ENCODE peak calls at places on chromosomes 7 and 10, in six cellular contexts. One of them, this sample, is unnamed.

GRCh38 chr10:43809211-43809930 is 160.7 kb upstream of the ZNF32 start:
- DNase-seq in WTC11: no peak
- DNase-seq in endothelial cell of umbilical vein: peak
- DNase-seq in A549: no peak
- DNase-seq in HepG2: no peak
- DNase-seq in K562: no peak
- DNase-seq in this sample: no peak

GRCh38 chr10:79285315-79286185 is 61.7 kb upstream of the PPIF start:
- DNase-seq in WTC11: no peak
- DNase-seq in endothelial cell of umbilical vein: no peak
- DNase-seq in A549: no peak
- DNase-seq in HepG2: no peak
- DNase-seq in K562: no peak
- DNase-seq in this sample: no peak

GRCh38 chr7:13035233-13035632 is 347.8 kb downstream of the ARL4A start:
- DNase-seq in WTC11: no peak
- DNase-seq in endothelial cell of umbilical vein: no peak
- DNase-seq in A549: no peak
- DNase-seq in HepG2: no peak
- DNase-seq in K562: no peak
- DNase-seq in this sample: no peak

GRCh38 chr7:66739953-66740301 is 606 bp upstream of the RABGEF1 start:
- DNase-seq in WTC11: no peak
- DNase-seq in endothelial cell of umbilical vein: no peak
- DNase-seq in A549: no peak
- DNase-seq in HepG2: no peak
- DNase-seq in K562: no peak
- DNase-seq in this sample: no peak

GRCh38 chr10:44044549-44044948 is 340.3 kb downstream of the CXCL12 start:
- DNase-seq in WTC11: no peak
- DNase-seq in endothelial cell of umbilical vein: no peak
- DNase-seq in A549: no peak
- DNase-seq in HepG2: no peak
- DNase-seq in K562: no peak
- DNase-seq in this sample: no peak

GRCh38 chr10:3992374-3993178 is 207.6 kb upstream of the KLF6 start:
- DNase-seq in WTC11: no peak
- DNase-seq in endothelial cell of umbilical vein: peak
- DNase-seq in A549: no peak
- DNase-seq in HepG2: no peak
- DNase-seq in K562: no peak
- DNase-seq in this sample: no peak

GRCh38 chr7:3559178-3559765 is 258.2 kb downstream of the SDK1 start:
- DNase-seq in WTC11: no peak
- DNase-seq in endothelial cell of umbilical vein: peak
- DNase-seq in A549: peak
- DNase-seq in HepG2: no peak
- DNase-seq in K562: no peak
- DNase-seq in this sample: no peak

GRCh38 chr10:28367865-28368541 is 65.1 kb upstream of the MPP7 start:
- DNase-seq in WTC11: no peak
- DNase-seq in endothelial cell of umbilical vein: no peak
- DNase-seq in A549: no peak
- DNase-seq in HepG2: no peak
- DNase-seq in K562: no peak
- DNase-seq in this sample: no peak

GRCh38 chr7:64320547-64321495 is 7.1 kb downstream of the ZNF736 start:
- DNase-seq in WTC11: no peak
- DNase-seq in endothelial cell of umbilical vein: no peak
- DNase-seq in A549: no peak
- DNase-seq in HepG2: no peak
- DNase-seq in K562: no peak
- DNase-seq in this sample: no peak

GRCh38 chr7:155195939-155196523 is 101.6 kb upstream of the INSIG1 start:
- DNase-seq in WTC11: no peak
- DNase-seq in endothelial cell of umbilical vein: no peak
- DNase-seq in A549: no peak
- DNase-seq in HepG2: no peak
- DNase-seq in K562: no peak
- DNase-seq in this sample: no peak

GRCh38 chr7:157520249-157520648 is 183.4 kb downstream of the DNAJB6 start:
- DNase-seq in WTC11: peak
- DNase-seq in endothelial cell of umbilical vein: no peak
- DNase-seq in A549: no peak
- DNase-seq in HepG2: no peak
- DNase-seq in K562: no peak
- DNase-seq in this sample: peak

GRCh38 chr10:6530211-6530840 is 49.8 kb downstream of the PRKCQ start:
- DNase-seq in WTC11: no peak
- DNase-seq in endothelial cell of umbilical vein: no peak
- DNase-seq in A549: no peak
- DNase-seq in HepG2: no peak
- DNase-seq in K562: no peak
- DNase-seq in this sample: no peak

GRCh38 chr10:100357073-100357858 is 10.2 kb downstream of the SCD start:
- DNase-seq in WTC11: no peak
- DNase-seq in endothelial cell of umbilical vein: no peak
- DNase-seq in A549: no peak
- DNase-seq in HepG2: no peak
- DNase-seq in K562: no peak
- DNase-seq in this sample: no peak

GRCh38 chr10:290026-290725 is 154.9 kb downstream of the ZMYND11 start:
- DNase-seq in WTC11: no peak
- DNase-seq in endothelial cell of umbilical vein: no peak
- DNase-seq in A549: no peak
- DNase-seq in HepG2: no peak
- DNase-seq in K562: no peak
- DNase-seq in this sample: no peak

GRCh38 chr7:79749851-79750250 is 296.4 kb upstream of the MAGI2 start:
- DNase-seq in WTC11: no peak
- DNase-seq in endothelial cell of umbilical vein: no peak
- DNase-seq in A549: no peak
- DNase-seq in HepG2: no peak
- DNase-seq in K562: no peak
- DNase-seq in this sample: no peak

GRCh38 chr10:58384999-58385783 is at the start of gene TFAM:
- DNase-seq in WTC11: peak
- DNase-seq in endothelial cell of umbilical vein: peak
- DNase-seq in A549: peak
- DNase-seq in HepG2: peak
- DNase-seq in K562: peak
- DNase-seq in this sample: peak

GRCh38 chr10:24858244-24858907 is 94.0 kb downstream of the PRTFDC1 start:
- DNase-seq in WTC11: peak
- DNase-seq in endothelial cell of umbilical vein: peak
- DNase-seq in A549: no peak
- DNase-seq in HepG2: no peak
- DNase-seq in K562: no peak
- DNase-seq in this sample: no peak

GRCh38 chr7:101691822-101692384 is 62.8 kb upstream of the MYL10 start:
- DNase-seq in WTC11: no peak
- DNase-seq in endothelial cell of umbilical vein: no peak
- DNase-seq in A549: no peak
- DNase-seq in HepG2: peak
- DNase-seq in K562: no peak
- DNase-seq in this sample: no peak

GRCh38 chr10:44925224-44925623 is 14.1 kb downstream of the TMEM72 start:
- DNase-seq in WTC11: peak
- DNase-seq in endothelial cell of umbilical vein: no peak
- DNase-seq in A549: no peak
- DNase-seq in HepG2: peak
- DNase-seq in K562: peak
- DNase-seq in this sample: peak

GRCh38 chr10:107487284-107487683 is 322.8 kb upstream of the SORCS1 start:
- DNase-seq in WTC11: no peak
- DNase-seq in endothelial cell of umbilical vein: no peak
- DNase-seq in A549: no peak
- DNase-seq in HepG2: no peak
- DNase-seq in K562: no peak
- DNase-seq in this sample: no peak

GRCh38 chr7:151850484-151851159 is 26.3 kb downstream of the PRKAG2 start:
- DNase-seq in WTC11: no peak
- DNase-seq in endothelial cell of umbilical vein: no peak
- DNase-seq in A549: no peak
- DNase-seq in HepG2: no peak
- DNase-seq in K562: no peak
- DNase-seq in this sample: no peak

GRCh38 chr7:151853896-151854807 is 22.8 kb downstream of the PRKAG2 start:
- DNase-seq in WTC11: no peak
- DNase-seq in endothelial cell of umbilical vein: no peak
- DNase-seq in A549: no peak
- DNase-seq in HepG2: no peak
- DNase-seq in K562: no peak
- DNase-seq in this sample: no peak

GRCh38 chr7:151851782-151852181 is 25.1 kb downstream of the PRKAG2 start:
- DNase-seq in WTC11: peak
- DNase-seq in endothelial cell of umbilical vein: no peak
- DNase-seq in A549: no peak
- DNase-seq in HepG2: no peak
- DNase-seq in K562: no peak
- DNase-seq in this sample: no peak

GRCh38 chr7:151851160-151851751 is 25.7 kb downstream of the PRKAG2 start:
- DNase-seq in WTC11: peak
- DNase-seq in endothelial cell of umbilical vein: no peak
- DNase-seq in A549: no peak
- DNase-seq in HepG2: no peak
- DNase-seq in K562: no peak
- DNase-seq in this sample: no peak

DNA sequence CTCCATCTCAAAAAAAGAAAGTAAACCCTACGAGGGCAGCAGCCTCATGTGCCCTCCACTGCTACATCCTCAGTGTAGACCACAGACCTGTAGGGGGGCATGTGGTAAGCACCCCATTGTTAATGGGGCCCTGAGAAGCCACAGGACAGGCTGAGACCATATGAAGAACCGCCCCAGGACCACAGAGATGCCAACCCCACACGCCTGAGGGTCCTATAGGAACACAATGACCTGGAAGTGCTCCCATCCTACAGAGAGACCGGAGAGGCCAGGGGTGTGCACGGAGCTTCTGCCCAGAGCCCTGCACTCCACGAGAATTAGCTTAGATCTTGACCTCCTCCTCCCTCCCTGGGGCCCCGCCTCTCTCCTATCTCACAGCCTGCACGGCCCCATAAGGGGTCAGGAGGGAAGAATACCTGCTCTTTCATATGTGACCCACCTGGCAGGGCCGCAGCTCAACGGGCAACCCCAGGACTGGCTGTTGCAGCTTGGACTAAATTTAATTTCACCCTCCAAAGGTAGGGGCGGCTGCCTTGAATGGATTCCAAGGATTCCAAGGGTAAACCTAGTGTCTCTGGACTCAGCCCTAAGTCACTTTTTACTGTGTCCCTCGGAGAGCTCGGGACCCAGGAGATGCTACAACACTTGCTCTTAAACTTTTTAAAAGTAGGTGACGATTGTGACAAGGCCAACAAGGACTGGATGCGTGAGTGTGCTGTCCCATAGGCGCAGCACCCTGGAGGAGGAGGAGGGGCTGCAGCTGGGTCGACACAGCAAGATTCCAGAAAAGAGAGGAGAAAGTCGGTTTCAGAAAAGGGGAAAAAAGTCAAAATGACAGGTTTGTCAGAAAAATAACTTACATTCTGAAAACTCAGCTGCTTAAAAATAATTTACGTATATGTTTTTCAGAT is 24.2 kb downstream of the PRKAG2 start:
- DNase-seq in WTC11: peak
- DNase-seq in endothelial cell of umbilical vein: no peak
- DNase-seq in A549: no peak
- DNase-seq in HepG2: no peak
- DNase-seq in K562: no peak
- DNase-seq in this sample: no peak
- TF ChIP-seq JUN in WTC11: no peak
- TF ChIP-seq JUN in endothelial cell of umbilical vein: no peak
- TF ChIP-seq JUN in A549: no peak
- TF ChIP-seq JUN in HepG2: no peak
- TF ChIP-seq JUN in K562: no peak
- TF ChIP-seq JUN in this sample: no peak

GRCh38 chr7:50970092-50970491 is 187.4 kb upstream of the GRB10 start:
- DNase-seq in WTC11: no peak
- DNase-seq in endothelial cell of umbilical vein: no peak
- DNase-seq in A549: no peak
- DNase-seq in HepG2: no peak
- DNase-seq in K562: no peak
- DNase-seq in this sample: no peak
- TF ChIP-seq JUN in WTC11: no peak
- TF ChIP-seq JUN in endothelial cell of umbilical vein: no peak
- TF ChIP-seq JUN in A549: no peak
- TF ChIP-seq JUN in HepG2: no peak
- TF ChIP-seq JUN in K562: no peak
- TF ChIP-seq JUN in this sample: no peak

GRCh38 chr7:121798076-121798475 is 74.9 kb upstream of the PTPRZ1 start:
- DNase-seq in WTC11: no peak
- DNase-seq in endothelial cell of umbilical vein: no peak
- DNase-seq in A549: no peak
- DNase-seq in HepG2: no peak
- DNase-seq in K562: no peak
- DNase-seq in this sample: no peak
- TF ChIP-seq JUN in WTC11: no peak
- TF ChIP-seq JUN in endothelial cell of umbilical vein: no peak
- TF ChIP-seq JUN in A549: no peak
- TF ChIP-seq JUN in HepG2: no peak
- TF ChIP-seq JUN in K562: no peak
- TF ChIP-seq JUN in this sample: no peak

DNA sequence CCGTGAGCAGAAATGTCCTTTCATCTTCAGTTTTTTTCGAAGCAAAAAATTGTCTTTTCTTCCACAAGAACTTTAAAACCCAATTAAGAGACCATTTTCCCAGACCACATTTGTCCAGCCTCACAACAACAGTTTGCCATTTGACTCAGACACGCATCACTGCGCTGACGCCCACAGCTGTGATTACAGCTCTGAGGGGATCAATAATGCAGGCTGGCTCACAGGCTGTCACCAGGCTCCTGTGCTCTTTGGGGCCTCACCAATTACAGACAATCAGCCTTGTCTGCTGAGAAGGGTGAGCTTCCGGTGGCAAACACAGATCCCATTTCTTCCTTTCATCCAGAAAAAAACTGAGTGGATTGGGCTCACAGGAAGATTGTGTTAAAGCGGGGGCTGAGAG is 33.3 kb downstream of the DDC start:
- DNase-seq in WTC11: no peak
- DNase-seq in endothelial cell of umbilical vein: no peak
- DNase-seq in A549: no peak
- DNase-seq in HepG2: no peak
- DNase-seq in K562: no peak
- DNase-seq in this sample: no peak
- TF ChIP-seq JUN in WTC11: no peak
- TF ChIP-seq JUN in endothelial cell of umbilical vein: no peak
- TF ChIP-seq JUN in A549: no peak
- TF ChIP-seq JUN in HepG2: no peak
- TF ChIP-seq JUN in K562: no peak
- TF ChIP-seq JUN in this sample: no peak

GRCh38 chr10:13815766-13816165 is 229.0 kb downstream of the PRPF18 start:
- DNase-seq in WTC11: no peak
- DNase-seq in endothelial cell of umbilical vein: peak
- DNase-seq in A549: no peak
- DNase-seq in HepG2: no peak
- DNase-seq in K562: no peak
- DNase-seq in this sample: no peak
- TF ChIP-seq JUN in WTC11: no peak
- TF ChIP-seq JUN in endothelial cell of umbilical vein: peak
- TF ChIP-seq JUN in A549: no peak
- TF ChIP-seq JUN in HepG2: no peak
- TF ChIP-seq JUN in K562: no peak
- TF ChIP-seq JUN in this sample: no peak